ENCODE peak calls at places on chromosomes 4 and X, in eight cellular contexts. F is A549, Z is mammary epithelial cell, H is H1, A is cardiac muscle cell, J is transverse colon, G is tibial artery, I is heart right ventricle. T is an unnamed sample.

GRCh38 chr4:17544831-17545234 is 29.9 kb downstream of the CLRN2 start:
- DNase-seq in Z (no peak), I (no peak), A (no peak), J (peak; percentile 9), H (no peak), F (no peak), G (no peak), T (peak; percentile 46)

GRCh38 chr4:47342796-47343195 is 120.7 kb downstream of the COMMD8 start:
- DNase-seq in I (no peak), F (no peak), G (no peak), J (no peak), H (no peak), A (no peak), Z (no peak), T (no peak)

GRCh38 chr4:17814140-17814539 is 3.4 kb downstream of the NCAPG start:
- DNase-seq in Z (no peak), F (no peak), G (no peak), I (no peak), J (no peak), H (no peak), A (peak; percentile 69), T (no peak)

GRCh38 chrX:26918633-26919032 is 544.5 kb downstream of the PPP4R3C start:
- DNase-seq in H (no peak), A (peak; percentile 25), F (no peak), I (no peak), Z (peak; percentile 9), J (no peak), G (no peak), T (no peak)

GRCh38 chrX:107324493-107325310 is 118.3 kb downstream of the DNAAF6 start:
- DNase-seq in H (peak; percentile 84), I (peak; percentile 18), J (no peak), A (peak; percentile 50), F (peak; percentile 8), Z (peak; percentile 13), G (no peak), T (no peak)

GRCh38 chrX:20530319-20530979 is 263.7 kb upstream of the RPS6KA3 start:
- DNase-seq in H (peak; percentile 63), F (peak; percentile 41), G (peak; percentile 66), Z (peak; percentile 32), A (peak; percentile 64), J (peak; percentile 57), I (no peak), T (peak; percentile 32)

GRCh38 chr4:138734746-138735145 is 280.8 kb upstream of the NOCT start:
- DNase-seq in H (no peak), Z (no peak), A (peak; percentile 65), I (no peak), J (no peak), G (no peak), F (no peak), T (no peak)

GRCh38 chr4:75195111-75195510 is 262.2 kb downstream of the PARM1 start:
- DNase-seq in G (no peak), H (no peak), J (no peak), F (no peak), Z (no peak), I (no peak), A (no peak), T (no peak)

GRCh38 chr4:147019061-147019460 is 73.4 kb upstream of the TTC29 start:
- DNase-seq in F (peak; percentile 12), Z (peak; percentile 42), G (peak; percentile 74), A (peak; percentile 77), J (peak; percentile 59), I (peak; percentile 49), H (peak; percentile 77), T (peak; percentile 43)

GRCh38 chr4:41297832-41298231 is 41.1 kb downstream of the UCHL1 start:
- DNase-seq in F (no peak), A (no peak), J (no peak), G (no peak), Z (no peak), I (no peak), H (no peak), T (no peak)

GRCh38 chr4:121156822-121157769 is 7.0 kb downstream of the TNIP3 start:
- DNase-seq in G (no peak), I (peak; percentile 15), F (peak; percentile 22), H (peak; percentile 81), J (peak; percentile 39), Z (no peak), A (peak; percentile 31), T (no peak)

GRCh38 chr4:177583000-177583399 is 140.8 kb upstream of the AGA start:
- DNase-seq in J (no peak), I (no peak), F (no peak), Z (peak; percentile 25), A (peak; percentile 5), G (no peak), H (no peak), T (no peak)

GRCh38 chr4:26346203-26346620 is 25.4 kb downstream of the RBPJ start:
- DNase-seq in A (peak; percentile 72), G (no peak), F (no peak), J (no peak), I (no peak), H (no peak), Z (no peak), T (no peak)

GRCh38 chr4:107950746-107951540 is 19.6 kb downstream of the CYP2U1 start:
- DNase-seq in I (no peak), F (no peak), G (no peak), H (no peak), J (no peak), A (no peak), Z (no peak), T (no peak)

GRCh38 chrX:103552236-103552635 is 32.9 kb upstream of the RAB40A start:
- DNase-seq in F (no peak), H (no peak), J (no peak), A (peak; percentile 66), Z (no peak), G (no peak), I (no peak), T (no peak)

GRCh38 chr4:105179539-105180401 is 33.1 kb downstream of the TET2 start:
- DNase-seq in H (no peak), A (no peak), J (no peak), Z (no peak), G (no peak), F (no peak), I (no peak), T (no peak)

GRCh38 chr4:7041851-7042696 is 1.1 kb upstream of the TADA2B start:
- DNase-seq in H (no peak), Z (no peak), A (no peak), J (peak; percentile 58), G (peak; percentile 77), F (no peak), I (peak; percentile 67), T (peak; percentile 20)

GRCh38 chr4:40255722-40256281 is 59.0 kb downstream of the RHOH start:
- DNase-seq in F (peak; percentile 64), Z (peak; percentile 95), J (no peak), A (peak; percentile 95), H (no peak), G (no peak), I (no peak), T (no peak)

GRCh38 chrX:134948333-134949241 is 42.2 kb upstream of the SMIM10 start:
- DNase-seq in G (no peak), Z (peak; percentile 3), A (peak; percentile 80), H (no peak), J (no peak), F (peak; percentile 41), I (no peak), T (no peak)

GRCh38 chr4:5843573-5844239 is 49.2 kb downstream of the CRMP1 start:
- DNase-seq in I (no peak), J (no peak), Z (no peak), H (no peak), A (no peak), F (no peak), G (no peak), T (no peak)

GRCh38 chr4:5845035-5845905 is 47.6 kb downstream of the CRMP1 start:
- DNase-seq in F (no peak), J (no peak), Z (no peak), H (no peak), G (no peak), I (no peak), A (no peak), T (no peak)

GRCh38 chr4:5839751-5840674 is 52.9 kb downstream of the CRMP1 start:
- DNase-seq in I (peak; percentile 65), F (no peak), H (no peak), G (no peak), J (peak; percentile 29), Z (no peak), A (peak; percentile 81), T (no peak)

GRCh38 chr4:5839332-5839731 is 53.6 kb downstream of the CRMP1 start:
- DNase-seq in A (no peak), F (no peak), H (no peak), J (no peak), I (no peak), G (no peak), Z (no peak), T (no peak)

DNA sequence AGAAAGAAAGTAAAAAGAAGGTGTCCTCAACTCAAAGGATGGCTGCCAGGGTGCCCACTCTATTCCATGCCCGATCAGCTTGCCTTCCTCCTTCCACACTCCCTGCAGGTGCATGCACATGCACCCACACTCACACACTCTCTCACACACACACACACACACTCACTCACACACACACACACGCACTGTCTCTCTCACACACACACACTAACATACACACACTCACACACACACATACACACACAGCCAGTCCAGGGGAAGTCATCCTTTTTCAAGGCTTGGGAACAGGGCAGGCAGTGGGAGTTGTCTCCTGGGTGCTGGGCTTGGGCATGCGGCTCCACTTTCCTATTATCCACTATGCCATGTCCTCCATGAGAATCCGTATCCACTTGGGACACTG is 50.4 kb downstream of the CRMP1 start:
- DNase-seq in I (no peak), G (no peak), A (no peak), J (no peak), Z (no peak), F (no peak), H (no peak), T (no peak)
- H3K4me1 ChIP-seq in I (peaks cover 21% of the 10 kb centered on the region), G (no peaks in the 10 kb centered on the region), A (peaks cover 17% of the 10 kb centered on the region), J (peaks cover 5% of the 10 kb centered on the region), Z (no peaks in the 10 kb centered on the region), F (no peaks in the 10 kb centered on the region), H (no peaks in the 10 kb centered on the region), T (no peaks in the 10 kb centered on the region)

DNA sequence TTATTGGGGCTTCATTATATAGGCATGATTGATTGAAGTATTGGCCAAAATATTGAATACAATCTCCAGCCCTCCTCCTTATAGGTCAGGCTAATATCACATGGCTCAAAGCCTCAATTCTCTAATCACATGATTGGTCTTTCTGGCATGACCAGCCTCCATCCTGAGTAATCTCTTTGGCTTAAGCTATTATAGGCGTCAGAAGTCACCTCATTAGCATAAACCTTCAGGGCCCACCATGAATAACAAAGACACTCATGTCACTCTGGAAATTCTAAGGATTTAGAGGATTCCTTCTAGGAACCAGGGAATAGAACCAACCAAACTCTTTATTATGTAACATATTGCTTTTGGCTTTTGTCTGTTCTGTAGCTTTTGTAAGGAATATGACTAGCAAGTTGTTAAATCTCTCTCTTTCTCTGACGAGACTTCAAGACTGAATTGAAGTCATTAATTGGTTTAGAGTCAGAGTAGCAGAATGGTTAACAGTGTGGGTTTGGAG is 109.3 kb upstream of the IGFBP7 start:
- DNase-seq in A (no peak), J (no peak), I (no peak), Z (no peak), G (no peak), H (no peak), F (no peak), T (no peak)
- TF ChIP-seq CTCF in A (no peak), J (no peak), I (no peak), Z (no peak), G (no peak), H (no peak), F (no peak), T (no peak)

GRCh38 chr4:77927991-77928925 is 65.6 kb downstream of the MRPL1 start:
- DNase-seq in A (peak; percentile 59), G (no peak), Z (peak; percentile 81), I (no peak), H (no peak), F (no peak), J (peak; percentile 23), T (peak; percentile 71)
- H3K4me3 ChIP-seq in A (no peak overlapping the region), G (no peak overlapping the region), Z (no peak overlapping the region), I (no peak overlapping the region), H (no peak overlapping the region), F (no peak overlapping the region), J (no peak overlapping the region), T (no peak overlapping the region)

GRCh38 chr4:85489273-85489672 is 14.3 kb downstream of the ARHGAP24 start:
- DNase-seq in Z (no peak), I (no peak), H (no peak), F (peak; percentile 54), G (no peak), J (no peak), A (peak; percentile 48), T (no peak)
- H3K4me1 ChIP-seq in Z (peaks cover 4% of the 10 kb centered on the region), I (peaks cover 55% of the 10 kb centered on the region), H (no peaks in the 10 kb centered on the region), F (peaks cover 55% of the 10 kb centered on the region), G (no peaks in the 10 kb centered on the region), J (no peaks in the 10 kb centered on the region), A (no peaks in the 10 kb centered on the region), T (no peaks in the 10 kb centered on the region)